ENCODE peak calls at places on chromosomes 3 and 15, in seven cellular contexts. One of them, this sample, is unnamed.

GRCh38 chr3:18987862-18988447 is 160.4 kb upstream of the KCNH8 start:
- DNase-seq in AG10803: no peak
- DNase-seq in heart right ventricle: no peak
- DNase-seq in esophagus squamous epithelium: no peak
- DNase-seq in HL-60: peak; percentile 13
- DNase-seq in endodermal cell: no peak
- DNase-seq in left ventricle myocardium inferior: no peak
- DNase-seq in this sample: no peak

GRCh38 chr3:119340014-119340413 is 45.8 kb downstream of the ARHGAP31 start:
- DNase-seq in AG10803: no peak
- DNase-seq in heart right ventricle: no peak
- DNase-seq in esophagus squamous epithelium: no peak
- DNase-seq in HL-60: no peak
- DNase-seq in endodermal cell: no peak
- DNase-seq in left ventricle myocardium inferior: no peak
- DNase-seq in this sample: no peak

GRCh38 chr3:40191850-40192448 is 117.6 kb upstream of the EIF1B start:
- DNase-seq in AG10803: peak; percentile 43
- DNase-seq in heart right ventricle: peak; percentile 37
- DNase-seq in esophagus squamous epithelium: no peak
- DNase-seq in HL-60: peak; percentile 55
- DNase-seq in endodermal cell: peak; percentile 90
- DNase-seq in left ventricle myocardium inferior: peak; percentile 41
- DNase-seq in this sample: peak; percentile 57

GRCh38 chr3:45387636-45388348 is 584 bp upstream of the LARS2 start:
- DNase-seq in AG10803: no peak
- DNase-seq in heart right ventricle: no peak
- DNase-seq in esophagus squamous epithelium: no peak
- DNase-seq in HL-60: no peak
- DNase-seq in endodermal cell: no peak
- DNase-seq in left ventricle myocardium inferior: peak; percentile 15
- DNase-seq in this sample: no peak

GRCh38 chr15:73518180-73518862 is 75.4 kb downstream of the REC114 start:
- DNase-seq in AG10803: no peak
- DNase-seq in heart right ventricle: no peak
- DNase-seq in esophagus squamous epithelium: no peak
- DNase-seq in HL-60: no peak
- DNase-seq in endodermal cell: peak; percentile 79
- DNase-seq in left ventricle myocardium inferior: peak; percentile 30
- DNase-seq in this sample: no peak

GRCh38 chr3:44996556-44996969 is 20.5 kb downstream of the EXOSC7 start:
- DNase-seq in AG10803: no peak
- DNase-seq in heart right ventricle: no peak
- DNase-seq in esophagus squamous epithelium: no peak
- DNase-seq in HL-60: no peak
- DNase-seq in endodermal cell: no peak
- DNase-seq in left ventricle myocardium inferior: no peak
- DNase-seq in this sample: no peak

GRCh38 chr15:91568036-91568435 is 285.5 kb upstream of the SLCO3A1 start:
- DNase-seq in AG10803: no peak
- DNase-seq in heart right ventricle: no peak
- DNase-seq in esophagus squamous epithelium: no peak
- DNase-seq in HL-60: no peak
- DNase-seq in endodermal cell: no peak
- DNase-seq in left ventricle myocardium inferior: no peak
- DNase-seq in this sample: no peak

GRCh38 chr15:38530113-38530512 is 34.5 kb downstream of the RASGRP1 start:
- DNase-seq in AG10803: no peak
- DNase-seq in heart right ventricle: no peak
- DNase-seq in esophagus squamous epithelium: no peak
- DNase-seq in HL-60: no peak
- DNase-seq in endodermal cell: no peak
- DNase-seq in left ventricle myocardium inferior: no peak
- DNase-seq in this sample: no peak

GRCh38 chr15:53851110-53851833 is 91.8 kb upstream of the WDR72 start:
- DNase-seq in AG10803: no peak
- DNase-seq in heart right ventricle: no peak
- DNase-seq in esophagus squamous epithelium: no peak
- DNase-seq in HL-60: no peak
- DNase-seq in endodermal cell: no peak
- DNase-seq in left ventricle myocardium inferior: no peak
- DNase-seq in this sample: no peak

GRCh38 chr3:54994026-54994626 is 66.3 kb upstream of the LRTM1 start:
- DNase-seq in AG10803: no peak
- DNase-seq in heart right ventricle: no peak
- DNase-seq in esophagus squamous epithelium: no peak
- DNase-seq in HL-60: no peak
- DNase-seq in endodermal cell: no peak
- DNase-seq in left ventricle myocardium inferior: no peak
- DNase-seq in this sample: no peak

GRCh38 chr3:48077835-48078234 is 61.6 kb upstream of the MAP4 start:
- DNase-seq in AG10803: peak; percentile 86
- DNase-seq in heart right ventricle: no peak
- DNase-seq in esophagus squamous epithelium: no peak
- DNase-seq in HL-60: no peak
- DNase-seq in endodermal cell: no peak
- DNase-seq in left ventricle myocardium inferior: no peak
- DNase-seq in this sample: peak; percentile 78

DNA sequence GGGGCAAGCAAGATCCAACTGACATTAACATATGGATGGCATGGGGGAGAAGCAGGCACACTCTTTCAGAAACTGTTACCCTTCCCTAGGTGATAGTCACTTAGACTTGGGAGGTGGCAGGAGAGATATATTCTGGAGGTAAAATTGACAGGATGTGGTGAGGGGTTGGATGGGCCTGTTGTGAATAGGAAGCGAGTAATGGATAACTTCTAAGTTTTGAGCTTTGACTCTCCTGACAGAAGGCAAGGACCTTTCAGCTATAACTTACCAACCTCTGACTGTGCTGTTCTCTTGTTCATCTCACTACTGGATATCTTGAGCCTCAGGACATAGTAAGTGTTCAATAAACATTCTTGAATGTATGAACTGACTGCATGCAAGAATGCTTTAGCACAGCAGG is 1.9 kb upstream of the PDIA5 start:
- DNase-seq in AG10803: no peak
- DNase-seq in heart right ventricle: no peak
- DNase-seq in esophagus squamous epithelium: no peak
- DNase-seq in HL-60: no peak
- DNase-seq in endodermal cell: no peak
- DNase-seq in left ventricle myocardium inferior: no peak
- DNase-seq in this sample: no peak
- H3K4me3 ChIP-seq in AG10803: no peak overlapping the region
- H3K4me3 ChIP-seq in heart right ventricle: no peak overlapping the region
- H3K4me3 ChIP-seq in esophagus squamous epithelium: no peak overlapping the region
- H3K4me3 ChIP-seq in HL-60: no peak overlapping the region
- H3K4me3 ChIP-seq in endodermal cell: no peak overlapping the region
- H3K4me3 ChIP-seq in left ventricle myocardium inferior: no peak overlapping the region
- H3K4me3 ChIP-seq in this sample: no peak overlapping the region

GRCh38 chr15:28974142-28974541 is 88.4 kb downstream of the APBA2 start:
- DNase-seq in AG10803: no peak
- DNase-seq in heart right ventricle: no peak
- DNase-seq in esophagus squamous epithelium: no peak
- DNase-seq in HL-60: no peak
- DNase-seq in endodermal cell: peak; percentile 31
- DNase-seq in left ventricle myocardium inferior: no peak
- DNase-seq in this sample: no peak

GRCh38 chr15:28977377-28978010 is 91.7 kb downstream of the APBA2 start:
- DNase-seq in AG10803: peak; percentile 92
- DNase-seq in heart right ventricle: no peak
- DNase-seq in esophagus squamous epithelium: no peak
- DNase-seq in HL-60: no peak
- DNase-seq in endodermal cell: peak; percentile 65
- DNase-seq in left ventricle myocardium inferior: peak; percentile 32
- DNase-seq in this sample: peak; percentile 96

GRCh38 chr15:28978661-28979060 is 92.9 kb downstream of the APBA2 start:
- DNase-seq in AG10803: no peak
- DNase-seq in heart right ventricle: no peak
- DNase-seq in esophagus squamous epithelium: no peak
- DNase-seq in HL-60: no peak
- DNase-seq in endodermal cell: peak; percentile 17
- DNase-seq in left ventricle myocardium inferior: no peak
- DNase-seq in this sample: no peak

GRCh38 chr15:28978011-28978378 is 92.2 kb downstream of the APBA2 start:
- DNase-seq in AG10803: no peak
- DNase-seq in heart right ventricle: no peak
- DNase-seq in esophagus squamous epithelium: no peak
- DNase-seq in HL-60: no peak
- DNase-seq in endodermal cell: no peak
- DNase-seq in left ventricle myocardium inferior: no peak
- DNase-seq in this sample: no peak

GRCh38 chr15:28975766-28976179 is 90.0 kb downstream of the APBA2 start:
- DNase-seq in AG10803: peak; percentile 6
- DNase-seq in heart right ventricle: no peak
- DNase-seq in esophagus squamous epithelium: no peak
- DNase-seq in HL-60: peak; percentile 48
- DNase-seq in endodermal cell: peak; percentile 83
- DNase-seq in left ventricle myocardium inferior: no peak
- DNase-seq in this sample: peak; percentile 71
- TF ChIP-seq CTCF in AG10803: peak; percentile 52
- TF ChIP-seq CTCF in heart right ventricle: no peak
- TF ChIP-seq CTCF in esophagus squamous epithelium: peak; percentile 24
- TF ChIP-seq CTCF in HL-60: peak; percentile 76
- TF ChIP-seq CTCF in endodermal cell: peak; percentile 97
- TF ChIP-seq CTCF in left ventricle myocardium inferior: peak; percentile 61
- TF ChIP-seq CTCF in this sample: peak; percentile 89

GRCh38 chr15:26867199-26868007 is 541 bp downstream of the GABRA5 start:
- DNase-seq in AG10803: peak; percentile 10
- DNase-seq in heart right ventricle: no peak
- DNase-seq in esophagus squamous epithelium: no peak
- DNase-seq in HL-60: no peak
- DNase-seq in endodermal cell: peak; percentile 81
- DNase-seq in left ventricle myocardium inferior: no peak
- DNase-seq in this sample: no peak
- H3K4me3 ChIP-seq in AG10803: peak overlapping the region; percentile 44
- H3K4me3 ChIP-seq in heart right ventricle: peak overlapping the region; percentile 28
- H3K4me3 ChIP-seq in esophagus squamous epithelium: no peak overlapping the region
- H3K4me3 ChIP-seq in HL-60: no peak overlapping the region
- H3K4me3 ChIP-seq in endodermal cell: peak overlapping the region; percentile 74
- H3K4me3 ChIP-seq in left ventricle myocardium inferior: peak overlapping the region; percentile 58
- H3K4me3 ChIP-seq in this sample: no peak overlapping the region

DNA sequence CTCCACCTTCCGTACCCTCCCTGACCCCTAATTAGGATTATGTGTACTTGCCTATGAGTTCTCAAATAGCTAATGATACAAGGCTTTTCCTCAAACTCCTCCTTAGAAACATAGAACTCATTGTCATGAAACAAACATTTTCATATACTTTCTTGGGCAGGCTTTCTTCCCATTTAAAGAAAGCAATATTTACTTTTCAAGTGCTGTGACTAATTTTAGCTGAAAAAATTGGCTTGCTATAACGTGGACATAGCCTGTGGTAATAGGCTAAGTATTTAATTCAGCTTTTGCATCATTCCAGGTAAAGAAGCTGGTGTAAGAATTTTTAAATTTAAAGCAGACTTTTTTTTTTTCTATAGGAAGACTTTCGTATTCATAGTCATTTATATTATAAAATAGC is 208.7 kb downstream of the SOX2 start:
- DNase-seq in AG10803: no peak
- DNase-seq in heart right ventricle: no peak
- DNase-seq in esophagus squamous epithelium: no peak
- DNase-seq in HL-60: no peak
- DNase-seq in endodermal cell: no peak
- DNase-seq in left ventricle myocardium inferior: no peak
- DNase-seq in this sample: no peak
- TF ChIP-seq CTCF in AG10803: no peak
- TF ChIP-seq CTCF in heart right ventricle: no peak
- TF ChIP-seq CTCF in esophagus squamous epithelium: no peak
- TF ChIP-seq CTCF in HL-60: no peak
- TF ChIP-seq CTCF in endodermal cell: no peak
- TF ChIP-seq CTCF in left ventricle myocardium inferior: no peak
- TF ChIP-seq CTCF in this sample: no peak

GRCh38 chr3:50161320-50161719 is 6.2 kb downstream of the SEMA3F start:
- DNase-seq in AG10803: no peak
- DNase-seq in heart right ventricle: no peak
- DNase-seq in esophagus squamous epithelium: no peak
- DNase-seq in HL-60: no peak
- DNase-seq in endodermal cell: no peak
- DNase-seq in left ventricle myocardium inferior: no peak
- DNase-seq in this sample: no peak
- H3K4me3 ChIP-seq in AG10803: no peak overlapping the region
- H3K4me3 ChIP-seq in heart right ventricle: peak overlapping the region; percentile 8
- H3K4me3 ChIP-seq in esophagus squamous epithelium: no peak overlapping the region
- H3K4me3 ChIP-seq in HL-60: no peak overlapping the region
- H3K4me3 ChIP-seq in endodermal cell: no peak overlapping the region
- H3K4me3 ChIP-seq in left ventricle myocardium inferior: peak overlapping the region; percentile 40
- H3K4me3 ChIP-seq in this sample: no peak overlapping the region